ENCODE peak calls at places on chromosome 14, in eight cellular contexts. L, Y, I, O, T, J, M and R are unnamed samples.
A peak's percentile ranks its signal among the peaks of the same experiment; 100 is the strongest.

GRCh38 chr14:76876076-76876475 is 49.9 kb downstream of the LRRC74A start:
- DNase-seq in Y (no peak), T (peak; percentile 26), O (no peak), L (peak; percentile 75), I (peak; percentile 48), J (peak; percentile 59), M (peak; percentile 44), R (peak; percentile 69)

GRCh38 chr14:37048666-37049071 is 123.7 kb downstream of the SLC25A21 start:
- DNase-seq in T (no peak), J (no peak), M (no peak), O (no peak), Y (no peak), I (no peak), L (no peak), R (no peak)

GRCh38 chr14:89681086-89682018 is 264.3 kb upstream of the FOXN3 start:
- DNase-seq in O (no peak), L (no peak), J (no peak), T (no peak), Y (no peak), M (peak; percentile 70), I (no peak), R (no peak)

GRCh38 chr14:30194769-30195168 is 267.1 kb upstream of the PRKD1 start:
- DNase-seq in O (no peak), M (no peak), T (no peak), L (no peak), I (no peak), Y (no peak), J (no peak), R (no peak)

GRCh38 chr14:21534576-21534975 is 8.4 kb upstream of the SALL2 start:
- DNase-seq in J (no peak), O (no peak), L (no peak), Y (no peak), I (no peak), T (no peak), M (no peak), R (no peak)

GRCh38 chr14:87805315-87805723 is 187.7 kb downstream of the GALC start:
- DNase-seq in Y (no peak), O (no peak), J (no peak), L (no peak), I (peak; percentile 25), M (peak; percentile 48), T (peak; percentile 9), R (no peak)

GRCh38 chr14:54310151-54310851 is 86.5 kb upstream of the CDKN3 start:
- DNase-seq in O (no peak), L (no peak), Y (no peak), I (no peak), M (no peak), T (no peak), J (no peak), R (no peak)

GRCh38 chr14:34804933-34805332 is 70.2 kb downstream of the BAZ1A start:
- DNase-seq in L (no peak), O (no peak), I (no peak), T (no peak), M (no peak), Y (no peak), J (no peak), R (no peak)

GRCh38 chr14:51327376-51327775 is 87.3 kb downstream of the TMX1 start:
- DNase-seq in M (no peak), T (no peak), J (no peak), L (no peak), Y (no peak), O (no peak), I (no peak), R (no peak)

GRCh38 chr14:34036319-34036761 is 85.5 kb upstream of the EGLN3 start:
- DNase-seq in T (no peak), I (no peak), O (no peak), M (no peak), J (no peak), Y (no peak), L (no peak), R (no peak)

GRCh38 chr14:74240794-74241610 is 1.8 kb downstream of the VSX2 start:
- DNase-seq in J (no peak), O (no peak), Y (no peak), I (no peak), M (no peak), L (no peak), T (no peak), R (no peak)

GRCh38 chr14:32430326-32430725 is 101.2 kb downstream of the AKAP6 start:
- DNase-seq in L (no peak), J (no peak), M (no peak), I (no peak), T (no peak), O (no peak), Y (no peak), R (no peak)

GRCh38 chr14:99718811-99719192 is 34.7 kb downstream of the CYP46A1 start:
- DNase-seq in I (no peak), O (no peak), T (no peak), J (no peak), M (no peak), L (no peak), Y (no peak), R (peak; percentile 16)

GRCh38 chr14:64604854-64605253 is 55.1 kb downstream of the PPP1R36 start:
- DNase-seq in J (no peak), T (no peak), Y (no peak), I (no peak), M (no peak), L (peak; percentile 43), O (no peak), R (no peak)

GRCh38 chr14:105248368-105249174 is at the start of gene BTBD6:
- DNase-seq in L (peak; percentile 80), J (peak; percentile 83), T (peak; percentile 86), O (peak; percentile 31), M (peak; percentile 93), Y (peak; percentile 56), I (peak; percentile 88), R (peak; percentile 90)

GRCh38 chr14:33880330-33880729 is 70.5 kb downstream of the EGLN3 start:
- DNase-seq in T (no peak), Y (no peak), J (no peak), M (no peak), O (no peak), L (no peak), I (no peak), R (no peak)

GRCh38 chr14:100612879-100613455 is 25.8 kb upstream of the BEGAIN start:
- DNase-seq in I (no peak), T (no peak), Y (no peak), L (no peak), O (no peak), J (no peak), M (no peak), R (no peak)

GRCh38 chr14:96086032-96086431 is 46.9 kb downstream of the C14orf132 start:
- DNase-seq in Y (no peak), M (no peak), T (no peak), O (no peak), I (no peak), L (no peak), J (no peak), R (no peak)

GRCh38 chr14:78848234-78848820 is 678.2 kb downstream of the NRXN3 start:
- DNase-seq in M (peak; percentile 5), I (peak; percentile 8), L (peak; percentile 42), O (no peak), Y (no peak), J (peak; percentile 34), T (no peak), R (no peak)